ENCODE peak calls at places on chromosome 18, in eight cellular contexts. One of them, this sample, is unnamed.

GRCh38 chr18:9849407-9849961 is 36.3 kb upstream of the TXNDC2 start:
- DNase-seq in H7: no peak
- DNase-seq in fibroblast of villous mesenchyme: peak
- DNase-seq in posterior vena cava: no peak
- DNase-seq in midbrain: peak
- DNase-seq in dermis blood vessel endothelial cell: peak
- DNase-seq in head of caudate nucleus: no peak
- DNase-seq in iPS-NIHi11: peak
- DNase-seq in this sample: no peak

GRCh38 chr18:22542400-22542835 is 124.7 kb upstream of the CTAGE1 start:
- DNase-seq in fibroblast of villous mesenchyme: peak
- DNase-seq in dermis blood vessel endothelial cell: no peak
- DNase-seq in midbrain: no peak
- DNase-seq in H7: no peak
- DNase-seq in posterior vena cava: peak
- DNase-seq in iPS-NIHi11: no peak
- DNase-seq in head of caudate nucleus: no peak
- DNase-seq in this sample: no peak

GRCh38 chr18:75478996-75479870 is 51.7 kb upstream of the SMIM21 start:
- DNase-seq in fibroblast of villous mesenchyme: peak
- DNase-seq in dermis blood vessel endothelial cell: peak
- DNase-seq in posterior vena cava: no peak
- DNase-seq in iPS-NIHi11: peak
- DNase-seq in head of caudate nucleus: peak
- DNase-seq in midbrain: peak
- DNase-seq in H7: peak
- DNase-seq in this sample: peak

GRCh38 chr18:44170208-44170880 is 510.3 kb upstream of the SETBP1 start:
- DNase-seq in H7: no peak
- DNase-seq in head of caudate nucleus: no peak
- DNase-seq in dermis blood vessel endothelial cell: no peak
- DNase-seq in midbrain: no peak
- DNase-seq in iPS-NIHi11: no peak
- DNase-seq in fibroblast of villous mesenchyme: peak
- DNase-seq in posterior vena cava: no peak
- DNase-seq in this sample: no peak

GRCh38 chr18:79375441-79375840 is 20.3 kb upstream of the NFATC1 start:
- DNase-seq in H7: no peak
- DNase-seq in fibroblast of villous mesenchyme: no peak
- DNase-seq in posterior vena cava: no peak
- DNase-seq in iPS-NIHi11: no peak
- DNase-seq in head of caudate nucleus: no peak
- DNase-seq in midbrain: no peak
- DNase-seq in dermis blood vessel endothelial cell: no peak
- DNase-seq in this sample: no peak

GRCh38 chr18:22346342-22346967 is 71.3 kb downstream of the CTAGE1 start:
- DNase-seq in iPS-NIHi11: no peak
- DNase-seq in fibroblast of villous mesenchyme: peak
- DNase-seq in posterior vena cava: no peak
- DNase-seq in head of caudate nucleus: no peak
- DNase-seq in dermis blood vessel endothelial cell: peak
- DNase-seq in midbrain: no peak
- DNase-seq in H7: no peak
- DNase-seq in this sample: peak

GRCh38 chr18:28151434-28151833 is 25.5 kb downstream of the CDH2 start:
- DNase-seq in midbrain: no peak
- DNase-seq in dermis blood vessel endothelial cell: no peak
- DNase-seq in posterior vena cava: no peak
- DNase-seq in fibroblast of villous mesenchyme: no peak
- DNase-seq in iPS-NIHi11: no peak
- DNase-seq in H7: no peak
- DNase-seq in head of caudate nucleus: no peak
- DNase-seq in this sample: no peak

GRCh38 chr18:3117493-3118192 is 102.1 kb downstream of the MYOM1 start:
- DNase-seq in posterior vena cava: no peak
- DNase-seq in H7: no peak
- DNase-seq in iPS-NIHi11: no peak
- DNase-seq in midbrain: no peak
- DNase-seq in dermis blood vessel endothelial cell: no peak
- DNase-seq in fibroblast of villous mesenchyme: no peak
- DNase-seq in head of caudate nucleus: no peak
- DNase-seq in this sample: no peak

GRCh38 chr18:8989855-8990254 is 112.6 kb upstream of the NDUFV2 start:
- DNase-seq in H7: no peak
- DNase-seq in fibroblast of villous mesenchyme: no peak
- DNase-seq in dermis blood vessel endothelial cell: no peak
- DNase-seq in iPS-NIHi11: no peak
- DNase-seq in posterior vena cava: no peak
- DNase-seq in midbrain: no peak
- DNase-seq in head of caudate nucleus: no peak
- DNase-seq in this sample: no peak

GRCh38 chr18:59884331-59884730 is 15.5 kb upstream of the PMAIP1 start:
- DNase-seq in posterior vena cava: no peak
- DNase-seq in midbrain: no peak
- DNase-seq in iPS-NIHi11: no peak
- DNase-seq in fibroblast of villous mesenchyme: no peak
- DNase-seq in dermis blood vessel endothelial cell: no peak
- DNase-seq in H7: no peak
- DNase-seq in head of caudate nucleus: no peak
- DNase-seq in this sample: no peak

GRCh38 chr18:25253779-25254178 is 98.2 kb downstream of the ZNF521 start:
- DNase-seq in fibroblast of villous mesenchyme: no peak
- DNase-seq in posterior vena cava: no peak
- DNase-seq in dermis blood vessel endothelial cell: no peak
- DNase-seq in midbrain: no peak
- DNase-seq in head of caudate nucleus: no peak
- DNase-seq in H7: no peak
- DNase-seq in iPS-NIHi11: no peak
- DNase-seq in this sample: no peak

GRCh38 chr18:27540126-27540525 is 355.0 kb upstream of the CHST9 start:
- DNase-seq in iPS-NIHi11: peak
- DNase-seq in midbrain: no peak
- DNase-seq in posterior vena cava: no peak
- DNase-seq in head of caudate nucleus: no peak
- DNase-seq in dermis blood vessel endothelial cell: no peak
- DNase-seq in fibroblast of villous mesenchyme: no peak
- DNase-seq in H7: peak
- DNase-seq in this sample: no peak

GRCh38 chr18:58054041-58054733 is 10.2 kb downstream of the NEDD4L start:
- DNase-seq in posterior vena cava: no peak
- DNase-seq in midbrain: no peak
- DNase-seq in dermis blood vessel endothelial cell: no peak
- DNase-seq in head of caudate nucleus: no peak
- DNase-seq in iPS-NIHi11: no peak
- DNase-seq in H7: peak
- DNase-seq in fibroblast of villous mesenchyme: peak
- DNase-seq in this sample: peak

GRCh38 chr18:11391636-11392035 is 217.8 kb upstream of the SLC35G4 start:
- DNase-seq in H7: no peak
- DNase-seq in head of caudate nucleus: no peak
- DNase-seq in fibroblast of villous mesenchyme: no peak
- DNase-seq in posterior vena cava: no peak
- DNase-seq in iPS-NIHi11: no peak
- DNase-seq in dermis blood vessel endothelial cell: no peak
- DNase-seq in midbrain: no peak
- DNase-seq in this sample: peak

GRCh38 chr18:25349131-25349925 is 2.6 kb downstream of the ZNF521 start:
- DNase-seq in posterior vena cava: peak
- DNase-seq in H7: peak
- DNase-seq in midbrain: peak
- DNase-seq in fibroblast of villous mesenchyme: peak
- DNase-seq in iPS-NIHi11: peak
- DNase-seq in head of caudate nucleus: peak
- DNase-seq in dermis blood vessel endothelial cell: peak
- DNase-seq in this sample: no peak

GRCh38 chr18:74485860-74486849 is 10.0 kb upstream of the CNDP2 start:
- DNase-seq in H7: no peak
- DNase-seq in iPS-NIHi11: no peak
- DNase-seq in midbrain: no peak
- DNase-seq in dermis blood vessel endothelial cell: no peak
- DNase-seq in fibroblast of villous mesenchyme: peak
- DNase-seq in head of caudate nucleus: no peak
- DNase-seq in posterior vena cava: no peak
- DNase-seq in this sample: no peak

GRCh38 chr18:63592506-63592905 is 5.4 kb downstream of the SERPINB13 start:
- DNase-seq in head of caudate nucleus: no peak
- DNase-seq in H7: no peak
- DNase-seq in fibroblast of villous mesenchyme: no peak
- DNase-seq in iPS-NIHi11: no peak
- DNase-seq in posterior vena cava: no peak
- DNase-seq in dermis blood vessel endothelial cell: no peak
- DNase-seq in midbrain: no peak
- DNase-seq in this sample: no peak

GRCh38 chr18:74556166-74556565 is 21.9 kb downstream of the CNDP1 start:
- DNase-seq in iPS-NIHi11: no peak
- DNase-seq in posterior vena cava: peak
- DNase-seq in midbrain: no peak
- DNase-seq in dermis blood vessel endothelial cell: no peak
- DNase-seq in H7: no peak
- DNase-seq in head of caudate nucleus: no peak
- DNase-seq in fibroblast of villous mesenchyme: no peak
- DNase-seq in this sample: no peak

GRCh38 chr18:79523221-79523737 is 127.5 kb downstream of the NFATC1 start:
- DNase-seq in midbrain: no peak
- DNase-seq in posterior vena cava: no peak
- DNase-seq in head of caudate nucleus: no peak
- DNase-seq in H7: no peak
- DNase-seq in dermis blood vessel endothelial cell: no peak
- DNase-seq in fibroblast of villous mesenchyme: no peak
- DNase-seq in iPS-NIHi11: no peak
- DNase-seq in this sample: no peak

GRCh38 chr18:69954719-69955118 is 7.0 kb upstream of the CD226 start:
- DNase-seq in fibroblast of villous mesenchyme: peak
- DNase-seq in iPS-NIHi11: no peak
- DNase-seq in head of caudate nucleus: no peak
- DNase-seq in dermis blood vessel endothelial cell: no peak
- DNase-seq in midbrain: no peak
- DNase-seq in H7: no peak
- DNase-seq in posterior vena cava: no peak
- DNase-seq in this sample: no peak

This sample was measured in RKO.